ENCODE peak calls at places on chromosomes 7 and 10, in nine cellular contexts. One of them, this sample, is unnamed.

GRCh38 chr7:143487566-143487965 is 9.9 kb downstream of the TAS2R41 start:
- DNase-seq in CD8-positive, alpha-beta T cell: no peak
- DNase-seq in body of pancreas: peak; percentile 71
- DNase-seq in coronary artery: no peak
- DNase-seq in brain microvascular endothelial cell: no peak
- DNase-seq in K562: no peak
- DNase-seq in kidney: peak; percentile 82
- DNase-seq in ascending aorta: peak; percentile 68
- DNase-seq in SK-N-SH: no peak
- DNase-seq in this sample: peak; percentile 88

GRCh38 chr10:75211007-75211735 is 575 bp downstream of the VDAC2 start:
- DNase-seq in CD8-positive, alpha-beta T cell: no peak
- DNase-seq in body of pancreas: peak; percentile 36
- DNase-seq in coronary artery: no peak
- DNase-seq in brain microvascular endothelial cell: peak; percentile 39
- DNase-seq in K562: peak; percentile 76
- DNase-seq in kidney: no peak
- DNase-seq in ascending aorta: peak; percentile 72
- DNase-seq in SK-N-SH: peak; percentile 24
- DNase-seq in this sample: peak; percentile 64

GRCh38 chr10:73576178-73576889 is 14.8 kb downstream of the USP54 start:
- DNase-seq in CD8-positive, alpha-beta T cell: no peak
- DNase-seq in body of pancreas: peak; percentile 88
- DNase-seq in coronary artery: no peak
- DNase-seq in brain microvascular endothelial cell: peak; percentile 48
- DNase-seq in K562: no peak
- DNase-seq in kidney: no peak
- DNase-seq in ascending aorta: peak; percentile 80
- DNase-seq in SK-N-SH: no peak
- DNase-seq in this sample: no peak

GRCh38 chr7:93830141-93830925 is 60.2 kb downstream of the TFPI2 start:
- DNase-seq in CD8-positive, alpha-beta T cell: no peak
- DNase-seq in body of pancreas: no peak
- DNase-seq in coronary artery: no peak
- DNase-seq in brain microvascular endothelial cell: no peak
- DNase-seq in K562: no peak
- DNase-seq in kidney: no peak
- DNase-seq in ascending aorta: no peak
- DNase-seq in SK-N-SH: no peak
- DNase-seq in this sample: no peak

GRCh38 chr7:30459591-30460245 is 18.9 kb downstream of the NOD1 start:
- DNase-seq in CD8-positive, alpha-beta T cell: no peak
- DNase-seq in body of pancreas: peak; percentile 45
- DNase-seq in coronary artery: no peak
- DNase-seq in brain microvascular endothelial cell: peak; percentile 81
- DNase-seq in K562: no peak
- DNase-seq in kidney: no peak
- DNase-seq in ascending aorta: peak; percentile 82
- DNase-seq in SK-N-SH: peak; percentile 62
- DNase-seq in this sample: no peak

GRCh38 chr10:103605359-103606156 is 112.1 kb downstream of the NEURL1 start:
- DNase-seq in CD8-positive, alpha-beta T cell: peak; percentile 40
- DNase-seq in body of pancreas: peak; percentile 34
- DNase-seq in coronary artery: no peak
- DNase-seq in brain microvascular endothelial cell: peak; percentile 60
- DNase-seq in K562: peak; percentile 52
- DNase-seq in kidney: no peak
- DNase-seq in ascending aorta: peak; percentile 89
- DNase-seq in SK-N-SH: peak; percentile 79
- DNase-seq in this sample: peak; percentile 26

GRCh38 chr7:78057571-78057970 is 259.0 kb downstream of the PHTF2 start:
- DNase-seq in CD8-positive, alpha-beta T cell: no peak
- DNase-seq in body of pancreas: no peak
- DNase-seq in coronary artery: no peak
- DNase-seq in brain microvascular endothelial cell: no peak
- DNase-seq in K562: no peak
- DNase-seq in kidney: no peak
- DNase-seq in ascending aorta: no peak
- DNase-seq in SK-N-SH: no peak
- DNase-seq in this sample: no peak

GRCh38 chr10:81548160-81548559 is 326.8 kb upstream of the NRG3 start:
- DNase-seq in CD8-positive, alpha-beta T cell: no peak
- DNase-seq in body of pancreas: no peak
- DNase-seq in coronary artery: no peak
- DNase-seq in brain microvascular endothelial cell: no peak
- DNase-seq in K562: no peak
- DNase-seq in kidney: no peak
- DNase-seq in ascending aorta: no peak
- DNase-seq in SK-N-SH: no peak
- DNase-seq in this sample: no peak

GRCh38 chr10:119415536-119416527 is 126.7 kb downstream of the RGS10 start:
- DNase-seq in CD8-positive, alpha-beta T cell: no peak
- DNase-seq in body of pancreas: no peak
- DNase-seq in coronary artery: no peak
- DNase-seq in brain microvascular endothelial cell: no peak
- DNase-seq in K562: no peak
- DNase-seq in kidney: no peak
- DNase-seq in ascending aorta: no peak
- DNase-seq in SK-N-SH: no peak
- DNase-seq in this sample: no peak

GRCh38 chr7:1666251-1666778 is 3.8 kb upstream of the ELFN1 start:
- DNase-seq in CD8-positive, alpha-beta T cell: no peak
- DNase-seq in body of pancreas: no peak
- DNase-seq in coronary artery: peak; percentile 19
- DNase-seq in brain microvascular endothelial cell: no peak
- DNase-seq in K562: no peak
- DNase-seq in kidney: peak; percentile 72
- DNase-seq in ascending aorta: peak; percentile 55
- DNase-seq in SK-N-SH: peak; percentile 81
- DNase-seq in this sample: no peak

GRCh38 chr10:12077580-12078180 is 8.9 kb downstream of the DHTKD1 start:
- DNase-seq in CD8-positive, alpha-beta T cell: no peak
- DNase-seq in body of pancreas: no peak
- DNase-seq in coronary artery: no peak
- DNase-seq in brain microvascular endothelial cell: no peak
- DNase-seq in K562: no peak
- DNase-seq in kidney: no peak
- DNase-seq in ascending aorta: no peak
- DNase-seq in SK-N-SH: no peak
- DNase-seq in this sample: no peak

GRCh38 chr7:128266529-128266890 is 25.4 kb downstream of the LEP start:
- DNase-seq in CD8-positive, alpha-beta T cell: no peak
- DNase-seq in body of pancreas: no peak
- DNase-seq in coronary artery: no peak
- DNase-seq in brain microvascular endothelial cell: no peak
- DNase-seq in K562: no peak
- DNase-seq in kidney: no peak
- DNase-seq in ascending aorta: no peak
- DNase-seq in SK-N-SH: no peak
- DNase-seq in this sample: no peak
- H3K4me3 ChIP-seq in CD8-positive, alpha-beta T cell: no peak overlapping the region
- H3K4me3 ChIP-seq in body of pancreas: no peak overlapping the region
- H3K4me3 ChIP-seq in coronary artery: peak overlapping the region; percentile 61
- H3K4me3 ChIP-seq in brain microvascular endothelial cell: no peak overlapping the region
- H3K4me3 ChIP-seq in K562: no peak overlapping the region
- H3K4me3 ChIP-seq in kidney: no peak overlapping the region
- H3K4me3 ChIP-seq in ascending aorta: no peak overlapping the region
- H3K4me3 ChIP-seq in SK-N-SH: peak overlapping the region; percentile 30
- H3K4me3 ChIP-seq in this sample: no peak overlapping the region

GRCh38 chr7:95804090-95804489 is 31.7 kb downstream of the DYNC1I1 start:
- DNase-seq in CD8-positive, alpha-beta T cell: no peak
- DNase-seq in body of pancreas: no peak
- DNase-seq in coronary artery: no peak
- DNase-seq in brain microvascular endothelial cell: no peak
- DNase-seq in K562: no peak
- DNase-seq in kidney: no peak
- DNase-seq in ascending aorta: no peak
- DNase-seq in SK-N-SH: no peak
- DNase-seq in this sample: no peak
- H3K4me3 ChIP-seq in CD8-positive, alpha-beta T cell: no peak overlapping the region
- H3K4me3 ChIP-seq in body of pancreas: no peak overlapping the region
- H3K4me3 ChIP-seq in coronary artery: no peak overlapping the region
- H3K4me3 ChIP-seq in brain microvascular endothelial cell: no peak overlapping the region
- H3K4me3 ChIP-seq in K562: no peak overlapping the region
- H3K4me3 ChIP-seq in kidney: no peak overlapping the region
- H3K4me3 ChIP-seq in ascending aorta: no peak overlapping the region
- H3K4me3 ChIP-seq in SK-N-SH: no peak overlapping the region
- H3K4me3 ChIP-seq in this sample: no peak overlapping the region

DNA sequence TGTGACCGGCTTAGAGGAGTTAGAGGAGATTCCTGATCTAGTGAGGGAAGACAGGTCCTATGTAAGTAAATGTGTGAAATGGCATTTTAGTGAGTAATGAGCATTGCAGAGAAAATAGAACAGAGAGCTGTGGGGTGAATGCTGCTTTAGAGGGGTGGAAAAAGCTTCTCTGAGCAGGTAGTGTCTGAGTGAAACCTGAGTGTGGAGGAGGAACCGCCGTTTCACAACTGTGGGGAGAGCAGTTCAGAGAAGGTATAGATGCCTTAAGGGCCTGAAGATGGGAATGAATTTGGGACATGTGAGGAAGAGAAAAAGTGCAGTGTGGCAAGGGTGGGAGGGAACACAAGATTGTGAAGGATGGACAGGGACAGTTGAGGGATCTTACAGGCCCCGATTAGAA is 21.6 kb downstream of the FBH1 start:
- DNase-seq in CD8-positive, alpha-beta T cell: no peak
- DNase-seq in body of pancreas: no peak
- DNase-seq in coronary artery: no peak
- DNase-seq in brain microvascular endothelial cell: no peak
- DNase-seq in K562: no peak
- DNase-seq in kidney: no peak
- DNase-seq in ascending aorta: no peak
- DNase-seq in SK-N-SH: no peak
- DNase-seq in this sample: no peak
- H3K4me3 ChIP-seq in CD8-positive, alpha-beta T cell: no peak overlapping the region
- H3K4me3 ChIP-seq in body of pancreas: no peak overlapping the region
- H3K4me3 ChIP-seq in coronary artery: no peak overlapping the region
- H3K4me3 ChIP-seq in brain microvascular endothelial cell: no peak overlapping the region
- H3K4me3 ChIP-seq in K562: no peak overlapping the region
- H3K4me3 ChIP-seq in kidney: no peak overlapping the region
- H3K4me3 ChIP-seq in ascending aorta: no peak overlapping the region
- H3K4me3 ChIP-seq in SK-N-SH: no peak overlapping the region
- H3K4me3 ChIP-seq in this sample: no peak overlapping the region

GRCh38 chr10:19929466-19930140 is 113.4 kb downstream of the PLXDC2 start:
- DNase-seq in CD8-positive, alpha-beta T cell: no peak
- DNase-seq in body of pancreas: no peak
- DNase-seq in coronary artery: no peak
- DNase-seq in brain microvascular endothelial cell: peak; percentile 78
- DNase-seq in K562: no peak
- DNase-seq in kidney: no peak
- DNase-seq in ascending aorta: no peak
- DNase-seq in SK-N-SH: no peak
- DNase-seq in this sample: no peak
- H3K4me3 ChIP-seq in CD8-positive, alpha-beta T cell: no peak overlapping the region
- H3K4me3 ChIP-seq in body of pancreas: no peak overlapping the region
- H3K4me3 ChIP-seq in coronary artery: peak overlapping the region; percentile 46
- H3K4me3 ChIP-seq in brain microvascular endothelial cell: no peak overlapping the region
- H3K4me3 ChIP-seq in K562: no peak overlapping the region
- H3K4me3 ChIP-seq in kidney: no peak overlapping the region
- H3K4me3 ChIP-seq in ascending aorta: no peak overlapping the region
- H3K4me3 ChIP-seq in SK-N-SH: no peak overlapping the region
- H3K4me3 ChIP-seq in this sample: no peak overlapping the region

GRCh38 chr7:14457567-14458453 is 444.7 kb downstream of the DGKB start:
- DNase-seq in CD8-positive, alpha-beta T cell: peak; percentile 18
- DNase-seq in body of pancreas: peak; percentile 80
- DNase-seq in coronary artery: peak; percentile 74
- DNase-seq in brain microvascular endothelial cell: peak; percentile 79
- DNase-seq in K562: peak; percentile 75
- DNase-seq in kidney: peak; percentile 64
- DNase-seq in ascending aorta: peak; percentile 65
- DNase-seq in SK-N-SH: peak; percentile 53
- DNase-seq in this sample: peak; percentile 61
- H3K4me3 ChIP-seq in CD8-positive, alpha-beta T cell: no peak overlapping the region
- H3K4me3 ChIP-seq in body of pancreas: no peak overlapping the region
- H3K4me3 ChIP-seq in coronary artery: peak overlapping the region; percentile 50
- H3K4me3 ChIP-seq in brain microvascular endothelial cell: peak overlapping the region; percentile 23
- H3K4me3 ChIP-seq in K562: no peak overlapping the region
- H3K4me3 ChIP-seq in kidney: peak overlapping the region; percentile 23
- H3K4me3 ChIP-seq in ascending aorta: no peak overlapping the region
- H3K4me3 ChIP-seq in SK-N-SH: peak overlapping the region; percentile 6
- H3K4me3 ChIP-seq in this sample: no peak overlapping the region

GRCh38 chr10:48383393-48383792 is 76.9 kb downstream of the MAPK8 start:
- DNase-seq in CD8-positive, alpha-beta T cell: no peak
- DNase-seq in body of pancreas: no peak
- DNase-seq in coronary artery: no peak
- DNase-seq in brain microvascular endothelial cell: no peak
- DNase-seq in K562: no peak
- DNase-seq in kidney: no peak
- DNase-seq in ascending aorta: no peak
- DNase-seq in SK-N-SH: no peak
- DNase-seq in this sample: no peak

GRCh38 chr10:48382982-48383381 is 76.5 kb downstream of the MAPK8 start:
- DNase-seq in CD8-positive, alpha-beta T cell: no peak
- DNase-seq in body of pancreas: no peak
- DNase-seq in coronary artery: no peak
- DNase-seq in brain microvascular endothelial cell: no peak
- DNase-seq in K562: no peak
- DNase-seq in kidney: no peak
- DNase-seq in ascending aorta: no peak
- DNase-seq in SK-N-SH: no peak
- DNase-seq in this sample: no peak

GRCh38 chr10:48377751-48378585 is 71.5 kb downstream of the MAPK8 start:
- DNase-seq in CD8-positive, alpha-beta T cell: no peak
- DNase-seq in body of pancreas: no peak
- DNase-seq in coronary artery: no peak
- DNase-seq in brain microvascular endothelial cell: no peak
- DNase-seq in K562: no peak
- DNase-seq in kidney: no peak
- DNase-seq in ascending aorta: no peak
- DNase-seq in SK-N-SH: no peak
- DNase-seq in this sample: no peak

GRCh38 chr10:48381971-48382370 is 75.5 kb downstream of the MAPK8 start:
- DNase-seq in CD8-positive, alpha-beta T cell: no peak
- DNase-seq in body of pancreas: no peak
- DNase-seq in coronary artery: no peak
- DNase-seq in brain microvascular endothelial cell: no peak
- DNase-seq in K562: no peak
- DNase-seq in kidney: no peak
- DNase-seq in ascending aorta: no peak
- DNase-seq in SK-N-SH: no peak
- DNase-seq in this sample: no peak

DNA sequence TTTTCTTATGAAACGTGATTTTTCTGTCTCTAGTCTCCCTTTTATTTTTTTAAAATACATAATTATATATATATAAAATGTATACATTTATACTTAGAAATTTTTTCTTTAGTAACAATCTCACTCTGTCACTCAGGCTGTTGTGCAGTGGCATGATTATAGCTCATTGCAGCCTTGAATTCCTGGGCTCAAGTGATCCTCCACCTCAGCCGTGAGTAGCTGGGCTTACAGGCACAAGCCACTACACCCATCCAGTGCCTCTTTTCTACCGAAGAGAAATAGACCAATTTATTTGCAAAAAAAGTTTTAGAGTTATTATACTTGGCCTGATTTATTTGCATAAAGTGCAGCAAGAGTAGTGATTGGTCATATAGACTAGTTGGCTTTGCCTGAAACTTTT is 72.2 kb downstream of the MAPK8 start:
- DNase-seq in CD8-positive, alpha-beta T cell: no peak
- DNase-seq in body of pancreas: no peak
- DNase-seq in coronary artery: no peak
- DNase-seq in brain microvascular endothelial cell: no peak
- DNase-seq in K562: no peak
- DNase-seq in kidney: no peak
- DNase-seq in ascending aorta: no peak
- DNase-seq in SK-N-SH: no peak
- DNase-seq in this sample: no peak
- H3K4me3 ChIP-seq in CD8-positive, alpha-beta T cell: no peak overlapping the region
- H3K4me3 ChIP-seq in body of pancreas: no peak overlapping the region
- H3K4me3 ChIP-seq in coronary artery: no peak overlapping the region
- H3K4me3 ChIP-seq in brain microvascular endothelial cell: no peak overlapping the region
- H3K4me3 ChIP-seq in K562: no peak overlapping the region
- H3K4me3 ChIP-seq in kidney: no peak overlapping the region
- H3K4me3 ChIP-seq in ascending aorta: no peak overlapping the region
- H3K4me3 ChIP-seq in SK-N-SH: no peak overlapping the region
- H3K4me3 ChIP-seq in this sample: no peak overlapping the region

GRCh38 chr10:88456730-88457129 is 126.4 kb downstream of the RNLS start:
- DNase-seq in CD8-positive, alpha-beta T cell: no peak
- DNase-seq in body of pancreas: no peak
- DNase-seq in coronary artery: no peak
- DNase-seq in brain microvascular endothelial cell: no peak
- DNase-seq in K562: no peak
- DNase-seq in kidney: no peak
- DNase-seq in ascending aorta: no peak
- DNase-seq in SK-N-SH: no peak
- DNase-seq in this sample: no peak
- H3K4me3 ChIP-seq in CD8-positive, alpha-beta T cell: no peak overlapping the region
- H3K4me3 ChIP-seq in body of pancreas: no peak overlapping the region
- H3K4me3 ChIP-seq in coronary artery: no peak overlapping the region
- H3K4me3 ChIP-seq in brain microvascular endothelial cell: no peak overlapping the region
- H3K4me3 ChIP-seq in K562: no peak overlapping the region
- H3K4me3 ChIP-seq in kidney: no peak overlapping the region
- H3K4me3 ChIP-seq in ascending aorta: no peak overlapping the region
- H3K4me3 ChIP-seq in SK-N-SH: no peak overlapping the region
- H3K4me3 ChIP-seq in this sample: no peak overlapping the region

This sample was measured in MM.1S.